ENCODE peak calls at places on chromosomes 4 and X, in six cellular contexts. One of them, this sample, is unnamed.

GRCh38 chrX:120419465-120419864 is 49.6 kb downstream of the LAMP2 start:
- DNase-seq in GM12865: peak
- DNase-seq in neuronal stem cell: no peak
- DNase-seq in M059J: no peak
- DNase-seq in C1 segment of cervical spinal cord: no peak
- DNase-seq in NCI-H2171: no peak
- DNase-seq in this sample: no peak

GRCh38 chr4:127503111-127503510 is 129.6 kb upstream of the INTU start:
- DNase-seq in GM12865: no peak
- DNase-seq in neuronal stem cell: peak
- DNase-seq in M059J: no peak
- DNase-seq in C1 segment of cervical spinal cord: no peak
- DNase-seq in NCI-H2171: no peak
- DNase-seq in this sample: no peak

GRCh38 chrX:130186645-130187044 is 14.9 kb downstream of the RAB33A start:
- DNase-seq in GM12865: no peak
- DNase-seq in neuronal stem cell: no peak
- DNase-seq in M059J: no peak
- DNase-seq in C1 segment of cervical spinal cord: no peak
- DNase-seq in NCI-H2171: peak
- DNase-seq in this sample: no peak

GRCh38 chr4:142690764-142691163 is 155.3 kb downstream of the INPP4B start:
- DNase-seq in GM12865: no peak
- DNase-seq in neuronal stem cell: no peak
- DNase-seq in M059J: no peak
- DNase-seq in C1 segment of cervical spinal cord: no peak
- DNase-seq in NCI-H2171: no peak
- DNase-seq in this sample: no peak

GRCh38 chrX:130887392-130887791 is 15.6 kb downstream of the ENOX2 start:
- DNase-seq in GM12865: no peak
- DNase-seq in neuronal stem cell: no peak
- DNase-seq in M059J: no peak
- DNase-seq in C1 segment of cervical spinal cord: no peak
- DNase-seq in NCI-H2171: peak
- DNase-seq in this sample: no peak

GRCh38 chr4:180909279-180909678 is 1333.9 kb upstream of the TENM3 start:
- DNase-seq in GM12865: peak
- DNase-seq in neuronal stem cell: peak
- DNase-seq in M059J: peak
- DNase-seq in C1 segment of cervical spinal cord: no peak
- DNase-seq in NCI-H2171: no peak
- DNase-seq in this sample: no peak

GRCh38 chrX:107153005-107153404 is 34.4 kb upstream of the RBM41 start:
- DNase-seq in GM12865: no peak
- DNase-seq in neuronal stem cell: no peak
- DNase-seq in M059J: no peak
- DNase-seq in C1 segment of cervical spinal cord: no peak
- DNase-seq in NCI-H2171: no peak
- DNase-seq in this sample: no peak

GRCh38 chr4:147354271-147354670 is 126.6 kb upstream of the EDNRA start:
- DNase-seq in GM12865: no peak
- DNase-seq in neuronal stem cell: no peak
- DNase-seq in M059J: no peak
- DNase-seq in C1 segment of cervical spinal cord: no peak
- DNase-seq in NCI-H2171: no peak
- DNase-seq in this sample: no peak

GRCh38 chrX:129961180-129962083 is 21.0 kb upstream of the BCORL1 start:
- DNase-seq in GM12865: peak
- DNase-seq in neuronal stem cell: no peak
- DNase-seq in M059J: peak
- DNase-seq in C1 segment of cervical spinal cord: no peak
- DNase-seq in NCI-H2171: no peak
- DNase-seq in this sample: peak

GRCh38 chr4:76301068-76301774 is 5.3 kb upstream of the STBD1 start:
- DNase-seq in GM12865: peak
- DNase-seq in neuronal stem cell: no peak
- DNase-seq in M059J: peak
- DNase-seq in C1 segment of cervical spinal cord: no peak
- DNase-seq in NCI-H2171: no peak
- DNase-seq in this sample: peak

GRCh38 chrX:143788265-143788664 is 67.7 kb upstream of the SPANXN2 start:
- DNase-seq in GM12865: no peak
- DNase-seq in neuronal stem cell: peak
- DNase-seq in M059J: no peak
- DNase-seq in C1 segment of cervical spinal cord: no peak
- DNase-seq in NCI-H2171: no peak
- DNase-seq in this sample: peak

GRCh38 chr4:604131-604530 is 21.2 kb upstream of the PDE6B start:
- DNase-seq in GM12865: no peak
- DNase-seq in neuronal stem cell: no peak
- DNase-seq in M059J: no peak
- DNase-seq in C1 segment of cervical spinal cord: no peak
- DNase-seq in NCI-H2171: no peak
- DNase-seq in this sample: no peak

GRCh38 chr4:137998666-137999429 is 243.3 kb downstream of the SLC7A11 start:
- DNase-seq in GM12865: no peak
- DNase-seq in neuronal stem cell: no peak
- DNase-seq in M059J: peak
- DNase-seq in C1 segment of cervical spinal cord: no peak
- DNase-seq in NCI-H2171: no peak
- DNase-seq in this sample: no peak

GRCh38 chrX:49176421-49177326 is 5.0 kb downstream of the PLP2 start:
- DNase-seq in GM12865: no peak
- DNase-seq in neuronal stem cell: no peak
- DNase-seq in M059J: no peak
- DNase-seq in C1 segment of cervical spinal cord: no peak
- DNase-seq in NCI-H2171: no peak
- DNase-seq in this sample: no peak

GRCh38 chr4:156972370-156972980 is 876 bp upstream of the PDGFC start:
- DNase-seq in GM12865: no peak
- DNase-seq in neuronal stem cell: no peak
- DNase-seq in M059J: peak
- DNase-seq in C1 segment of cervical spinal cord: no peak
- DNase-seq in NCI-H2171: no peak
- DNase-seq in this sample: no peak

GRCh38 chrX:135707880-135708279 is 5.6 kb upstream of the CT45A1 start:
- DNase-seq in GM12865: peak
- DNase-seq in neuronal stem cell: no peak
- DNase-seq in M059J: peak
- DNase-seq in C1 segment of cervical spinal cord: no peak
- DNase-seq in NCI-H2171: no peak
- DNase-seq in this sample: peak

GRCh38 chr4:181968371-181968770 is 274.8 kb upstream of the TENM3 start:
- DNase-seq in GM12865: no peak
- DNase-seq in neuronal stem cell: no peak
- DNase-seq in M059J: peak
- DNase-seq in C1 segment of cervical spinal cord: no peak
- DNase-seq in NCI-H2171: no peak
- DNase-seq in this sample: no peak

GRCh38 chrX:14673764-14674163 is 144.4 kb downstream of the GLRA2 start:
- DNase-seq in GM12865: peak
- DNase-seq in neuronal stem cell: no peak
- DNase-seq in M059J: peak
- DNase-seq in C1 segment of cervical spinal cord: no peak
- DNase-seq in NCI-H2171: peak
- DNase-seq in this sample: no peak